ENCODE peak calls at places on chromosomes 7 and 10, in eight cellular contexts. One of them, this sample, is unnamed.
A peak's percentile ranks its signal among the peaks of the same experiment; 100 is the strongest.

GRCh38 chr10:30454744-30455498 is 20.9 kb downstream of the MAP3K8 start:
- DNase-seq in neural progenitor cell: no peak
- DNase-seq in K562: no peak
- DNase-seq in GM23248: peak; percentile 91
- DNase-seq in IMR-90: peak; percentile 86
- DNase-seq in PC-9: no peak
- DNase-seq in H9: no peak
- DNase-seq in GM23338: no peak
- DNase-seq in this sample: peak; percentile 96

GRCh38 chr7:45021604-45022296 is 21.7 kb downstream of the CCM2 start:
- DNase-seq in neural progenitor cell: no peak
- DNase-seq in K562: no peak
- DNase-seq in GM23248: peak; percentile 64
- DNase-seq in IMR-90: peak; percentile 72
- DNase-seq in PC-9: no peak
- DNase-seq in H9: no peak
- DNase-seq in GM23338: no peak
- DNase-seq in this sample: peak; percentile 49

GRCh38 chr10:1683649-1684048 is 53.7 kb downstream of the ADARB2 start:
- DNase-seq in neural progenitor cell: no peak
- DNase-seq in K562: no peak
- DNase-seq in GM23248: no peak
- DNase-seq in IMR-90: no peak
- DNase-seq in PC-9: no peak
- DNase-seq in H9: no peak
- DNase-seq in GM23338: no peak
- DNase-seq in this sample: no peak

GRCh38 chr7:73521636-73522080 is 435 bp downstream of the BAZ1B start:
- DNase-seq in neural progenitor cell: no peak
- DNase-seq in K562: peak; percentile 93
- DNase-seq in GM23248: peak; percentile 74
- DNase-seq in IMR-90: peak; percentile 20
- DNase-seq in PC-9: peak; percentile 66
- DNase-seq in H9: peak; percentile 55
- DNase-seq in GM23338: peak; percentile 55
- DNase-seq in this sample: peak; percentile 30

GRCh38 chr7:139618482-139619366 is 95.2 kb downstream of the CLEC2L start:
- DNase-seq in neural progenitor cell: peak; percentile 61
- DNase-seq in K562: peak; percentile 66
- DNase-seq in GM23248: peak; percentile 72
- DNase-seq in IMR-90: peak; percentile 41
- DNase-seq in PC-9: peak; percentile 45
- DNase-seq in H9: peak; percentile 50
- DNase-seq in GM23338: peak; percentile 79
- DNase-seq in this sample: peak; percentile 13

GRCh38 chr10:84256510-84257342 is 11.9 kb downstream of the RGR start:
- DNase-seq in neural progenitor cell: peak; percentile 86
- DNase-seq in K562: peak; percentile 79
- DNase-seq in GM23248: peak; percentile 69
- DNase-seq in IMR-90: peak; percentile 51
- DNase-seq in PC-9: peak; percentile 44
- DNase-seq in H9: peak; percentile 82
- DNase-seq in GM23338: peak; percentile 95
- DNase-seq in this sample: peak; percentile 7

GRCh38 chr7:600935-601334 is 81.3 kb upstream of the PDGFA start:
- DNase-seq in neural progenitor cell: no peak
- DNase-seq in K562: no peak
- DNase-seq in GM23248: no peak
- DNase-seq in IMR-90: no peak
- DNase-seq in PC-9: no peak
- DNase-seq in H9: no peak
- DNase-seq in GM23338: no peak
- DNase-seq in this sample: no peak

GRCh38 chr10:17836917-17837316 is 27.8 kb downstream of the MRC1 start:
- DNase-seq in neural progenitor cell: peak; percentile 61
- DNase-seq in K562: peak; percentile 19
- DNase-seq in GM23248: peak; percentile 75
- DNase-seq in IMR-90: peak; percentile 62
- DNase-seq in PC-9: peak; percentile 60
- DNase-seq in H9: peak; percentile 61
- DNase-seq in GM23338: peak; percentile 50
- DNase-seq in this sample: peak; percentile 75

DNA sequence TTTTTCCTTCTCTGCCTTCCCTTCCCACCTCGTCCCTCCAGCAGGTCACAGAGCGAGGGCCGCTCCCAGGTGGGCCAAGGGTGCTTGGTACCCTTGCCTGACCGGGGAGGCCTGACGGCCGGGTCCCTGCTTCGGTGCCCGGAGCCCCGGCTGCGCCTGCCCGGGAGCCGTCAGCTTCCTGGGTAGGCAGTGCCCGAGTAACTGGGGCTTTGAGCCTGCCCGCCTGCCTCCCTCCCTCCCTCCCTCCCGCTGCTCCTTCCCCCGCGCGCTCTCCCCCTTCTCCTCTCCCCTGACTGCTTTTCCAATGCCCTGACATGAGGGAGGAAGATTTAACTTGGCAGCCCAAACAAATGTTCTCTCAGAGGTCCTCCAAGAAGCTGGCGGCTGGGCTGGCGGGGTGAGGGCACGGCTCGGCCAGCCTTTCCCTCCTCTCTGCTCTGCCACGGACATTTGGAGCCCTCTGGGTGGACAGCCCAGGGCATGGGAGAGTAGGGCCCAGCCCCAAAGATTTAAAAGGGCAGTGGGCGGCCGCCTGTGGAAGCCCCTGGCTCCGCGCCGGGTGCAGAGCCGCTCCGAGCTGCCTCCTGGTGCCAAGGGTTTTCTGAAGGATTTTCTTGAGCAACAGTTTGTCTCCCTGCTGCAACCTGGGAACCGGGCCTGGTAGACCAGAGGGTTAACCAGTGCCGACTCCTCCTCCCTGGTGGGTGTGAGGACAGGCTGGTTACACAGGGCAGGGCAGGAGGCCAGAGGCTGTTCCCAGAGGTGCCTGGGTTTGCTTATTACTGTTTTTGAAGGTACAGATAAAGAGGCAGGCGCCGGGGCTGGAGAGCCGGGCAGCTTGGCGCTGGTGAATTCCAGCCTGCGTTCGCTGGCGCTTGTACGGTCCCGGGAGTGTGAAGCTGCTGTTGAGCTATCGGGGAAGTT is 2.1 kb downstream of the ZMIZ1 start:
- DNase-seq in neural progenitor cell: peak; percentile 80
- DNase-seq in K562: no peak
- DNase-seq in GM23248: peak; percentile 95
- DNase-seq in IMR-90: peak; percentile 69
- DNase-seq in PC-9: peak; percentile 91
- DNase-seq in H9: peak; percentile 72
- DNase-seq in GM23338: peak; percentile 68
- DNase-seq in this sample: peak; percentile 64
- H4K20me1 ChIP-seq in neural progenitor cell: peaks cover 63% of the 10 kb centered on the region
- H4K20me1 ChIP-seq in K562: peaks cover 48% of the 10 kb centered on the region
- H4K20me1 ChIP-seq in GM23248: no peaks in the 10 kb centered on the region
- H4K20me1 ChIP-seq in IMR-90: peaks cover 59% of the 10 kb centered on the region
- H4K20me1 ChIP-seq in PC-9: peaks cover 37% of the 10 kb centered on the region
- H4K20me1 ChIP-seq in H9: no peaks in the 10 kb centered on the region
- H4K20me1 ChIP-seq in GM23338: peaks cover 13% of the 10 kb centered on the region
- H4K20me1 ChIP-seq in this sample: peaks cover 60% of the 10 kb centered on the region

DNA sequence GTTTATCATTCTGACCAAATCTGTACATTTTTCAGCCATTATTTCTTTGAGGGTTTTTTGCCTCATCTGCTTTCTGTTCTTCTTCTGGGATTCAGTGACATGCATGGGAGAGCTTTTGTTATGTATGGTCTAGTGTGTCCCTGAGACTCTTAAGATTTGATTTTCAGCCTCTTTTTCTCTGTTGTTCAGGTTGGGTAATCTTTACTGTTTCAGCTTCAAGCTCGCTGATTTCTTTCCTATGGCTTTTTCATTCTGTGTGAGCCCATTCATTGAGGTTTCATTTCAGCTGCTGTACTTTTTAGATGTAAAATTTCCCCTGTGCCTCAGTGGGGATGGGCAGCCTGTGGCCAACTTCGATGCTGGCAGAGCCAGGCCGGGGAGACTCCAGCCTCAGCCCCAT is 38.1 kb downstream of the FOXK1 start:
- DNase-seq in neural progenitor cell: no peak
- DNase-seq in K562: no peak
- DNase-seq in GM23248: no peak
- DNase-seq in IMR-90: no peak
- DNase-seq in PC-9: no peak
- DNase-seq in H9: no peak
- DNase-seq in GM23338: no peak
- DNase-seq in this sample: no peak
- H4K20me1 ChIP-seq in neural progenitor cell: peaks cover 65% of the 10 kb centered on the region
- H4K20me1 ChIP-seq in K562: peaks cover 16% of the 10 kb centered on the region
- H4K20me1 ChIP-seq in GM23248: no peaks in the 10 kb centered on the region
- H4K20me1 ChIP-seq in IMR-90: peaks cover 69% of the 10 kb centered on the region
- H4K20me1 ChIP-seq in PC-9: peaks cover 92% of the 10 kb centered on the region
- H4K20me1 ChIP-seq in H9: no peaks in the 10 kb centered on the region
- H4K20me1 ChIP-seq in GM23338: peaks cover 60% of the 10 kb centered on the region
- H4K20me1 ChIP-seq in this sample: peaks cover 86% of the 10 kb centered on the region

DNA sequence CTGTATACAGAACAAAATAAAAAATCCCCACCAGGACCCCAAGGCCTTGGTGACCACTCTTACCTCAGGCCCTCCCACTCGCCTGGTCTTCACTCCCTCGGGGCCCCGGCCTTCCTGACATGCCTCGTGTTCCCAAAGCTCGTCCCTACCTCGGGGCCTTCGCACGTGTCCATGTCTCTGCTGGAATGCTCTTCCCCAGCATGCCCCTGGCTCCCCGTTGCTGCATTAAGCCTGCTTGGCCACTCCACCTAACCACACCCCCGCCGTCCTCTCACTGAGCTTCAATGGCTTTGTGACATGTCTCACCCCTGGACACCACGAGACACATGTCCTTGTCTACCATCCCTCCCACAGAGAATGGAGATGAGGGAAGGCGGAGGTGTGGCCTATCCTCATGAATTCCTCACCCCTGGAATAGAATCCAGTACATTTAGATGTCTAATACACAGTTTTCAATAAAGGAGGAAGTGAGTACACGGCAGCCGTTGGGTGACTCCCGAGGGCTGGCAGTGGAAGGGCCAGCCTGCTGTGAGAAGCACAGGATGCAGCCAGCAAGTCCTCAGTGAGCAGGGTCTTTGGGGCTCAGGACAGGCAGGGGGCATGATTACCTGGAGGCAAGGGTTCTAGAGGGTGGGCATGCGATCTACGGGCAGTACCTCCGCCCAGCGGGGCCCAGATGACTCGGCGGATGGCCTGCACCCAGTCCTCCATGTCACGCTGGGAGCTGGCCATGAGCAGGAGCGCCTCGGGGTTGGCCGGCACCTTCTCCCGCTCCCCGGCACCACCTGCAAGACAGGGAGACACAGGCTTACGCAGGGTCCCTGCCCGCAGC is 125.7 kb downstream of the ARHGAP22 start:
- DNase-seq in neural progenitor cell: no peak
- DNase-seq in K562: no peak
- DNase-seq in GM23248: no peak
- DNase-seq in IMR-90: no peak
- DNase-seq in PC-9: no peak
- DNase-seq in H9: peak; percentile 33
- DNase-seq in GM23338: no peak
- DNase-seq in this sample: no peak
- H4K20me1 ChIP-seq in neural progenitor cell: no peaks in the 10 kb centered on the region
- H4K20me1 ChIP-seq in K562: no peaks in the 10 kb centered on the region
- H4K20me1 ChIP-seq in GM23248: peaks cover 4% of the 10 kb centered on the region
- H4K20me1 ChIP-seq in IMR-90: peaks cover 15% of the 10 kb centered on the region
- H4K20me1 ChIP-seq in PC-9: no peaks in the 10 kb centered on the region
- H4K20me1 ChIP-seq in H9: no peaks in the 10 kb centered on the region
- H4K20me1 ChIP-seq in GM23338: no peaks in the 10 kb centered on the region
- H4K20me1 ChIP-seq in this sample: peaks cover 24% of the 10 kb centered on the region

DNA sequence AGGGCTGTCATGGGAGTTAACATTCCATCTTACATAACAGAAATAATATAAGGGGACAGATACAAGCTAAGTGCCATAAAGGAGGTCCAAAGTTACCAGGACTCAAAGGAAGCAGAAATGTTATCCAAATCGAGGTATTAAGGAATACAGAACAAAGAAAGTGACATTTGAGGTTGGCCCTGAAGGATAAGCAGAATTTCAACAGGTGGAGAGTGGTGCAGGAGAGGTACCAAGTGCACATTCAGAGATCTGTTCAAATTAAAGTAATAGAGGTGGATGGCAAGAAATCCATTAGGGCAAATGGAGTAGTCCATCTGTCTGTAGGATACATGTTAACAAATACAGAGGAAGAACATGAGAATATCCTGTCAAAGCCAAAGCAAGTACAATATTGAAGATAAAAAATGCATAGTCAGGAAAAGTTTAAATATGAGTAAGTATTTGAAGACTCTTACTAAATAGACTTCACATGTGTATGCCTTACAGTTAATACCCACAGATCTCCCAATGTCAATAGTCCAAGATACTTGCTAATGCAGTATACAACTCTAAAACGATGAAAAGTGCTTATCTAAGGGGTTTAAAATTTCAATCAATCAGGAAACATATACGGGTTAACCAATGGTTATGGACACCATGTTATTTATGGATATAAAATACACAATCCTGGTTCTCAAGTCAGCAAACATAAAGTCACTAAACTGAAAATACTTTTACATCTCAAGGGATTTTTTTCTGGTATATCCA is 9.9 kb downstream of the CDK6 start:
- DNase-seq in neural progenitor cell: no peak
- DNase-seq in K562: no peak
- DNase-seq in GM23248: no peak
- DNase-seq in IMR-90: no peak
- DNase-seq in PC-9: no peak
- DNase-seq in H9: no peak
- DNase-seq in GM23338: no peak
- DNase-seq in this sample: no peak
- H4K20me1 ChIP-seq in neural progenitor cell: no peaks in the 10 kb centered on the region
- H4K20me1 ChIP-seq in K562: peaks cover 9% of the 10 kb centered on the region
- H4K20me1 ChIP-seq in GM23248: no peaks in the 10 kb centered on the region
- H4K20me1 ChIP-seq in IMR-90: peaks cover 77% of the 10 kb centered on the region
- H4K20me1 ChIP-seq in PC-9: peaks cover 24% of the 10 kb centered on the region
- H4K20me1 ChIP-seq in H9: no peaks in the 10 kb centered on the region
- H4K20me1 ChIP-seq in GM23338: no peaks in the 10 kb centered on the region
- H4K20me1 ChIP-seq in this sample: peaks cover 44% of the 10 kb centered on the region

GRCh38 chr7:127798769-127799372 is 146.9 kb downstream of the SND1 start:
- DNase-seq in neural progenitor cell: no peak
- DNase-seq in K562: no peak
- DNase-seq in GM23248: no peak
- DNase-seq in IMR-90: no peak
- DNase-seq in PC-9: no peak
- DNase-seq in H9: no peak
- DNase-seq in GM23338: no peak
- DNase-seq in this sample: no peak
- H4K20me1 ChIP-seq in neural progenitor cell: peaks cover 12% of the 10 kb centered on the region
- H4K20me1 ChIP-seq in K562: peaks cover 12% of the 10 kb centered on the region
- H4K20me1 ChIP-seq in GM23248: peaks cover 6% of the 10 kb centered on the region
- H4K20me1 ChIP-seq in IMR-90: peaks cover 60% of the 10 kb centered on the region
- H4K20me1 ChIP-seq in PC-9: peaks cover 52% of the 10 kb centered on the region
- H4K20me1 ChIP-seq in H9: no peaks in the 10 kb centered on the region
- H4K20me1 ChIP-seq in GM23338: peaks cover 23% of the 10 kb centered on the region
- H4K20me1 ChIP-seq in this sample: peaks cover 88% of the 10 kb centered on the region

This sample was measured in astrocyte.